ENCODE peak calls at places on chromosomes 4 and X, in six cellular contexts. C is sigmoid colon, L is hepatocyte, Q is HCT116, J is ovary, W is lung. E is an unnamed sample.

GRCh38 chrX:124592745-124593144 is 246.4 kb downstream of the SH2D1A start:
- DNase-seq in C (no peak), L (no peak), Q (no peak), J (no peak), W (no peak), E (no peak)

GRCh38 chrX:107551546-107551945 is 76.8 kb upstream of the PRPS1 start:
- DNase-seq in C (no peak), L (no peak), Q (no peak), J (no peak), W (peak; percentile 64), E (no peak)

GRCh38 chrX:83771664-83772063 is 89.3 kb upstream of the CYLC1 start:
- DNase-seq in C (no peak), L (no peak), Q (no peak), J (no peak), W (no peak), E (no peak)

GRCh38 chrX:104351173-104351769 is 96.5 kb upstream of the ESX1 start:
- DNase-seq in C (no peak), L (no peak), Q (peak; percentile 41), J (no peak), W (no peak), E (no peak)

GRCh38 chr4:68271851-68272756 is 26.6 kb upstream of the TMPRSS11B start:
- DNase-seq in C (no peak), L (peak; percentile 34), Q (peak; percentile 21), J (no peak), W (no peak), E (no peak)

GRCh38 chr4:125838924-125839323 is 524.2 kb downstream of the FAT4 start:
- DNase-seq in C (no peak), L (no peak), Q (no peak), J (no peak), W (no peak), E (no peak)

GRCh38 chr4:88356771-88357170 is 21.9 kb upstream of the HERC6 start:
- DNase-seq in C (no peak), L (no peak), Q (no peak), J (no peak), W (no peak), E (no peak)

GRCh38 chrX:39900788-39901170 is 197.0 kb downstream of the BCOR start:
- DNase-seq in C (no peak), L (no peak), Q (no peak), J (peak; percentile 36), W (no peak), E (no peak)

GRCh38 chr4:183256343-183256742 is 63.7 kb downstream of the CLDN22 start:
- DNase-seq in C (no peak), L (no peak), Q (no peak), J (no peak), W (no peak), E (no peak)

DNA sequence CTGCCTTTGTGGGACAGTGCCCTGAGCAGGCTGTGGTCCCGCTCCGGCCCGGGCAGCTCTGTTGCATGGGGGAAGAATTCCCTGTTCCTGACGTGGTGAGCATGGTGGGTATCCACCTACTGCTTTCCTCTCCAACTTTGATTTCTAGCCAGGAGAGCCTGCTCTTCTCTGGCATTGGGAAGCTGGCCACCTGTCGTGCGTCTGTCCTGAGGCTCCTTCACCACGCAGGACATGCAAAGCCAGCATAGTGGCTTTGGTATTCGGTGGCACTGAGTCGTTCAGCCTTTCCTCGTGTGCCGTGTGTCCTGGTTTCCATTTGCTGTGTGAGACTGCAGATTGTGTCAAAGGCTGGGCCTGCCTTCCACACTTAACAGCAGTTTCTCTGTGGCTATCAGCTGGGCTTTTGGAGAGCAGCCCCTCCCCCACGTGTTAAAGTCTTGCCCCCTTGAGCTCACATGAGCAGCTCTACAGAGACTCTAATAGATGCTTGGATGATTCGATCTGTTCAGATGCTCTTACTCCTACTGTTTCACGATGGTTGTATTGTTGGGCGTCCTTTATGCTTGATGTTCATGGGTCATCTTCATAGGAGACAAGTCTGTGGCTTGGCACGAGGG is 46.4 kb upstream of the CLCN4 start:
- DNase-seq in C (no peak), L (no peak), Q (no peak), J (no peak), W (no peak), E (no peak)
- H3K27ac ChIP-seq in C (peak overlapping the region; percentile 76), L (no peak overlapping the region), Q (no peak overlapping the region), J (peak overlapping the region; percentile 86), W (peak overlapping the region; percentile 63), E (peak overlapping the region; percentile 37)

GRCh38 chrX:153457827-153458466 is 12.1 kb upstream of the TREX2 start:
- DNase-seq in C (no peak), L (no peak), Q (no peak), J (no peak), W (no peak), E (no peak)

GRCh38 chrX:153457136-153457825 is 11.4 kb upstream of the TREX2 start:
- DNase-seq in C (no peak), L (no peak), Q (no peak), J (no peak), W (no peak), E (no peak)

GRCh38 chrX:153455571-153455970 is 9.7 kb upstream of the TREX2 start:
- DNase-seq in C (no peak), L (no peak), Q (no peak), J (no peak), W (no peak), E (peak; percentile 31)

GRCh38 chrX:153456161-153456560 is 10.3 kb upstream of the TREX2 start:
- DNase-seq in C (no peak), L (no peak), Q (no peak), J (no peak), W (no peak), E (peak; percentile 10)

GRCh38 chrX:153456704-153457103 is 10.8 kb upstream of the TREX2 start:
- DNase-seq in C (no peak), L (no peak), Q (no peak), J (no peak), W (no peak), E (no peak)
- H3K36me3 ChIP-seq in C (peaks cover 17% of the 10 kb centered on the region), L (no peaks in the 10 kb centered on the region), Q (no peaks in the 10 kb centered on the region), J (no peaks in the 10 kb centered on the region), W (peaks cover 4% of the 10 kb centered on the region), E (peaks cover 15% of the 10 kb centered on the region)

DNA sequence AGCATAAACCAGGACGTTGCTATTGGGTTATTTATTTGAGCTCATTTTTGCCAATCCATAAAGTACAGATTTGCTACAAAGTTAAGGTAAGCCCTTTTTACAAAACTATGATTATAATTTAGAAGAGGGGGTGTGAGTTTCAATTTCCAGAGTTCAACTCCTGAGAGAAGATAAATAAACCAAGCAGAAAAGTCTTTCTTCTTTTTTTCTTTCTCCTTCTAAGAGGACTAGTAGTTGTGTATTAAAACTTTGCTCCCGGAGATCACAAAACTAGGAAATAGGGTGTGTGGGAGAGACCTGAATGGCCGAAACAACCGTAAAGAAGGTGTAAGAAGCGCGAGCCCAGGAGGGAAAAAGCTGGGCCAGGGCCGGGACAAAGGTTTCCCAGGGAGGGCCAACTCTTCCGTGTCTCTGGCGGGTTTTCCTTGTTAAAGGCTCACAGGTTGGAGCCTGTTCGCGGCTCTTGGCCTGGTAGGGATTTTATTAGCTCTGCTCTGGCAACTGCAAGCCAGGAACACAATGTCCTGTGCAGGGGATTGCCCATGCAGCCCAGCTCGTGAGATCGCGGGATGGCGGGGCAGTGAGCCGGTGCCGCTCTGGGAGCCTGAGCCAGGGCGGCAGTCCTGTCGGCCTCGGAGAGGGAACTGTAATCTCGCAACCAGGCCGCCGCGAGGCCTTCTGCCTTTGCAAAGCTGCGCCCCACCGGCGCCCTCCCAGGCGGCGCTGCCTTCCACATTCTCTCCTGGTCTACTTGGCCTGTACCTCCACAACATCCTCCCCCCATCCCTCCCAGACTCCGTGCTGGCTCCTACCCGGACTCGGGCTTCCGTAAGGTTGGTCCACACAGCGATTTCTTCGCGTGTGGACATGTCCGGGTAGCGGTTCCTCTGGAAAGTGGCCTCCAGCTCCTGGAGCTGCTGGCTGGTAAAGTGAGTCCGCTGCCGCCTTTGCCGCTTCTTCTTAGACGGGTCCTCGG is 2.2 kb downstream of the PITX2 start:
- DNase-seq in C (no peak), L (peak; percentile 76), Q (no peak), J (no peak), W (no peak), E (no peak)
- TF ChIP-seq CTCF in C (no peak), L (no peak), Q (no peak), J (no peak), W (no peak), E (no peak)

GRCh38 chr4:73606465-73606974 is 13.7 kb downstream of the RASSF6 start:
- DNase-seq in C (no peak), L (peak; percentile 23), Q (no peak), J (no peak), W (no peak), E (no peak)

GRCh38 chr4:73612032-73612431 is 8.2 kb downstream of the RASSF6 start:
- DNase-seq in C (no peak), L (no peak), Q (no peak), J (no peak), W (no peak), E (no peak)

GRCh38 chr4:73609688-73610087 is 10.5 kb downstream of the RASSF6 start:
- DNase-seq in C (no peak), L (peak; percentile 18), Q (no peak), J (no peak), W (no peak), E (no peak)

GRCh38 chr4:73607375-73608026 is 12.7 kb downstream of the RASSF6 start:
- DNase-seq in C (no peak), L (peak; percentile 34), Q (no peak), J (no peak), W (no peak), E (no peak)

DNA sequence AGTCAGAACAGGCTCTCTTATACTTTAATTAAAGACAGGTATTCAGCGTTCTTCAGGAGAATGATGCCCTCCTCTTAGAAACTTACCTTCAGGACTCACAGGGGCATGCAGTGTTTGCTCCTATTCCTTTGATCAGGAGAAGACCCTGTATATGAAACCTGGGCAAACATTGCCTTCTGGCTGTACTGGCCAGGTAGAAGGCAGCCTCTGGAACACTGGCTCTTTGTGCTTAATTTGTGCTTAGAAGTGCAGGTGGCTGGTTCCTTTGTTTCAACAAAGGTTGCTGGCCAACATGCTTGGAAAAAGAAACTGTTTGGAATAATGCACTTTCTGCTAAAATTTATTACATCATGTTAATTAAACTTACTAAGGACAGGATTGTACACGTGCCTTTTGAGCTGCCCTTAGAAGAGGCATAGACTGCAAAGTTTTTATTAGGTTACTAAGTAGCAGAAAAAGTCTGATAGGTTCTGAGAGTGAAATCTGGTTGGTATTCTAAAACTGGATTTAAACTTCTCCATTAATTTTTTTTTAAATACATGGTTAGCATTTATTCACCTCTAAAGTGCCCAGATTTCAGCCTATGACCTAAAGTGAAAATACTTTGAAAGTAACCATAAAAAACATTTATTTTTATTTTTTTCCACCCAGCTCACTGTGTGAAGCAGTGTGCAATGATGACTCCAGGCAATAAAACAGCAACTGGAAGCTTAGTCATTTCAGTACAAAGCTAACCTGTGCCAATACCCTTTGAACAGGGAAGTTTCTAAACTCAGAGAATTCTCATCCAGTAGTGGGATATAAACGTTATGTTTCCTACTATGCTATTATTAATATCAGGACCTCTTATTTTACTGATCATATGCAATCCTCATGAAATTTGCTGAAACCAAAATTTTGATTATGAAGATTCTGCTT is 11.3 kb downstream of the RASSF6 start:
- DNase-seq in C (no peak), L (peak; percentile 42), Q (no peak), J (no peak), W (no peak), E (no peak)
- H3K27ac ChIP-seq in C (peak overlapping the region; percentile 63), L (peak overlapping the region; percentile 96), Q (no peak overlapping the region), J (no peak overlapping the region), W (no peak overlapping the region), E (no peak overlapping the region)

E was measured in tibial artery.